ENCODE peak calls at places on chromosomes 4 and X, in four cellular contexts. W is DND-41, X is Karpas-422, Q is neuronal stem cell. J is an unnamed sample. For H3K9me3, the result is how much of the 10 kb centered on the place peaks cover.

GRCh38 chr4:1447676-1448588 is 41.7 kb upstream of the NKX1-1 start:
- DNase-seq in W (no peak), X (no peak), Q (no peak), J (no peak)

GRCh38 chr4:6692806-6693205 is 872 bp upstream of the S100P start:
- DNase-seq in W (no peak), X (no peak), Q (no peak), J (peak)

GRCh38 chrX:17495052-17495451 is 120.1 kb downstream of the NHS start:
- DNase-seq in W (no peak), X (no peak), Q (no peak), J (no peak)

GRCh38 chr4:986949-987688 is at the start of gene IDUA:
- DNase-seq in W (peak), X (peak), Q (peak), J (peak)

GRCh38 chr4:82360298-82361177 is 13.3 kb downstream of the HNRNPD start:
- DNase-seq in W (no peak), X (peak), Q (peak), J (no peak)

GRCh38 chrX:153638041-153638371 is 9.0 kb upstream of the DUSP9 start:
- DNase-seq in W (no peak), X (no peak), Q (no peak), J (no peak)

GRCh38 chrX:4151798-4152197 is 438.3 kb upstream of the PRKX start:
- DNase-seq in W (no peak), X (no peak), Q (no peak), J (no peak)

GRCh38 chr4:164926301-164926700 is 49.3 kb downstream of the APELA start:
- DNase-seq in W (no peak), X (no peak), Q (no peak), J (no peak)

GRCh38 chr4:74223801-74224200 is 65.9 kb downstream of the MTHFD2L start:
- DNase-seq in W (no peak), X (peak), Q (no peak), J (peak)

GRCh38 chr4:99817310-99817885 is 771 bp downstream of the DAPP1 start:
- DNase-seq in W (no peak), X (peak), Q (no peak), J (no peak)

GRCh38 chr4:163902417-163902816 is 407.9 kb downstream of the TMA16 start:
- DNase-seq in W (no peak), X (no peak), Q (no peak), J (no peak)

GRCh38 chr4:5708171-5708828 is at the start of gene EVC2:
- DNase-seq in W (no peak), X (peak), Q (peak), J (peak)

GRCh38 chr4:57099363-57099762 is 10.8 kb downstream of the IGFBP7 start:
- DNase-seq in W (no peak), X (no peak), Q (no peak), J (no peak)

GRCh38 chr4:176717237-176717636 is 75.5 kb downstream of the VEGFC start:
- DNase-seq in W (no peak), X (no peak), Q (no peak), J (no peak)

GRCh38 chr4:173463816-173464215 is 64.9 kb upstream of the SCRG1 start:
- DNase-seq in W (no peak), X (no peak), Q (no peak), J (no peak)

GRCh38 chr4:86302242-86302641 is 57.6 kb downstream of the MAPK10 start:
- DNase-seq in W (no peak), X (no peak), Q (no peak), J (peak)

GRCh38 chrX:106177106-106177981 is 9.2 kb downstream of the PWWP3B start:
- DNase-seq in W (no peak), X (no peak), Q (peak), J (peak)

GRCh38 chrX:133544105-133544504 is 128.8 kb upstream of the GPC4 start:
- DNase-seq in W (no peak), X (no peak), Q (no peak), J (peak)

GRCh38 chr4:92305148-92305877 is 1.5 kb downstream of the GRID2 start:
- DNase-seq in W (no peak), X (no peak), Q (peak), J (peak)

GRCh38 chr4:47510506-47511143 is 25.6 kb downstream of the ATP10D start:
- DNase-seq in W (no peak), X (peak), Q (no peak), J (peak)

GRCh38 chr4:74039065-74039763 is 725 bp upstream of the CXCL3 start:
- DNase-seq in W (no peak), X (no peak), Q (no peak), J (peak)

GRCh38 chr4:6262847-6263487 is 6.7 kb upstream of the WFS1 start:
- DNase-seq in W (no peak), X (no peak), Q (no peak), J (no peak)

GRCh38 chrX:17361620-17362019 is 13.4 kb upstream of the NHS start:
- DNase-seq in W (peak), X (peak), Q (no peak), J (no peak)

GRCh38 chr4:95676190-95676589 is 127.4 kb upstream of the UNC5C start:
- DNase-seq in W (no peak), X (no peak), Q (no peak), J (peak)

GRCh38 chr4:3732076-3733028 is 33.8 kb upstream of the ADRA2C start:
- DNase-seq in W (no peak), X (no peak), Q (no peak), J (no peak)

GRCh38 chr4:24055623-24056022 is 165.8 kb upstream of the PPARGC1A start:
- DNase-seq in W (no peak), X (no peak), Q (no peak), J (no peak)

GRCh38 chr4:155855897-155856296 is 10.2 kb downstream of the ASIC5 start:
- DNase-seq in W (no peak), X (no peak), Q (no peak), J (no peak)

GRCh38 chr4:185902654-185903053 is 90.7 kb upstream of the SORBS2 start:
- DNase-seq in W (no peak), X (no peak), Q (no peak), J (peak)

GRCh38 chrX:40058719-40059118 is 39.0 kb downstream of the BCOR start:
- DNase-seq in W (no peak), X (no peak), Q (no peak), J (no peak)

GRCh38 chr4:127732623-127733199 is 2.5 kb downstream of the SLC25A31 start:
- DNase-seq in W (no peak), X (peak), Q (peak), J (peak)

GRCh38 chrX:22060451-22060940 is 28.4 kb downstream of the PHEX start:
- DNase-seq in W (no peak), X (no peak), Q (no peak), J (peak)

GRCh38 chr4:151689211-151689991 is 71.4 kb downstream of the GATB start:
- DNase-seq in W (no peak), X (no peak), Q (no peak), J (no peak)

GRCh38 chr4:54495641-54496040 is 162.1 kb upstream of the KIT start:
- DNase-seq in W (no peak), X (no peak), Q (no peak), J (no peak)

GRCh38 chr4:87492617-87493016 is 36.6 kb downstream of the SPARCL1 start:
- DNase-seq in W (no peak), X (no peak), Q (no peak), J (peak)

GRCh38 chr4:33071552-33071951 is 2351.4 kb downstream of the PCDH7 start:
- DNase-seq in W (no peak), X (no peak), Q (no peak), J (peak)
- H2AFZ ChIP-seq in W (no peak), X (no peak), Q (no peak), J (no peak)

GRCh38 chrX:15946783-15947550 is 92.4 kb upstream of the AP1S2 start:
- DNase-seq in W (no peak), X (no peak), Q (no peak), J (peak)
- H3K9ac ChIP-seq in W (no peak), X (no peak), Q (no peak), J (no peak)

GRCh38 chrX:145292208-145292607 is 44.9 kb downstream of the SPANXN1 start:
- DNase-seq in W (no peak), X (no peak), Q (no peak), J (peak)
- H3K9me3 ChIP-seq in W (under half), X (under half), Q (under half), J (under half)

GRCh38 chrX:48891402-48892288 is 5.9 kb downstream of the TIMM17B start:
- DNase-seq in W (no peak), X (peak), Q (peak), J (peak)

GRCh38 chrX:48890296-48890925 is 7.2 kb downstream of the TIMM17B start:
- DNase-seq in W (no peak), X (no peak), Q (no peak), J (no peak)

GRCh38 chrX:48892896-48893295 is 4.7 kb downstream of the TIMM17B start:
- DNase-seq in W (no peak), X (no peak), Q (no peak), J (no peak)

GRCh38 chrX:48893556-48894348 is 3.8 kb downstream of the TIMM17B start:
- DNase-seq in W (no peak), X (no peak), Q (no peak), J (no peak)

GRCh38 chrX:48890934-48891401 is 6.6 kb downstream of the TIMM17B start:
- DNase-seq in W (no peak), X (no peak), Q (no peak), J (no peak)
- H2AFZ ChIP-seq in W (no peak), X (no peak), Q (no peak), J (no peak)

DNA sequence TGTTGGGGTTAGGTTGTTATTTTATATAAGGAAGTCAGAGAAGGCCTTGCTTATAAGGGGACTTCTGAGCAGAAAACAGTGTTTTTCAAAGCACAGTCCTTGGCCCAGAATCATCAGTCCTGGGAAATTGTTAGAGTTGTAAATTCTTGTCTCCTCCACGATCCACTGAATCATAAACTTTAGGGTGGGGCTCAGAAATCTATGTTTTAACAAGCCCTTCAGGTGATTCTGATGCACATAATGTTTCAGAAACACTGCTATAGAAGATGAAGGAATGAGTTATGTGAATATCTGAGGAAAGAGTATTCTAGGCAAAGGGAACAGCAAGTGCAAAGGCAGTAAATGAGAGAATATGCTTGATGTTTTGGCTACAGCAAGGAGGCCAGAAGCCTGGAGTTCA is 121.8 kb downstream of the COL4A6 start:
- DNase-seq in W (no peak), X (no peak), Q (no peak), J (no peak)
- H3K9ac ChIP-seq in W (no peak), X (no peak), Q (no peak), J (no peak)

J was measured in fibroblast of lung.